ENCODE peak calls at places on chromosomes 1 and 21, in nine cellular contexts. One of them, this sample, is unnamed.

GRCh38 chr1:26991310-26992116 is 2.0 kb upstream of the TRNP1 start:
- DNase-seq in Kasumi-1: no peak
- DNase-seq in NCI-H748 treated with DMSO at 0.1 percent for 48 hours: no peak
- DNase-seq in heart left ventricle: no peak
- DNase-seq in stimulated activated naive CD4-positive, alpha-beta T cell: no peak
- DNase-seq in SK-N-MC: no peak
- DNase-seq in stimulated activated CD8-positive, alpha-beta memory T cell treated with anti-CD3 and anti-CD28 coated beads, Interleukin-2, amount 100 ng/mL, for 1 hour: no peak
- DNase-seq in astrocyte of the spinal cord: no peak
- DNase-seq in NCI-H460: no peak
- DNase-seq in this sample: no peak

GRCh38 chr1:187261637-187262036 is 432.9 kb downstream of the PLA2G4A start:
- DNase-seq in NCI-H460: no peak
- DNase-seq in stimulated activated CD8-positive, alpha-beta memory T cell treated with anti-CD3 and anti-CD28 coated beads, Interleukin-2, amount 100 ng/mL, for 1 hour: no peak
- DNase-seq in SK-N-MC: no peak
- DNase-seq in NCI-H748 treated with DMSO at 0.1 percent for 48 hours: peak; percentile 88
- DNase-seq in heart left ventricle: no peak
- DNase-seq in astrocyte of the spinal cord: no peak
- DNase-seq in stimulated activated naive CD4-positive, alpha-beta T cell: no peak
- DNase-seq in Kasumi-1: no peak
- DNase-seq in this sample: no peak

GRCh38 chr21:35398366-35398982 is 349.4 kb upstream of the RUNX1 start:
- DNase-seq in stimulated activated naive CD4-positive, alpha-beta T cell: no peak
- DNase-seq in NCI-H460: no peak
- DNase-seq in heart left ventricle: no peak
- DNase-seq in NCI-H748 treated with DMSO at 0.1 percent for 48 hours: no peak
- DNase-seq in astrocyte of the spinal cord: peak; percentile 36
- DNase-seq in SK-N-MC: no peak
- DNase-seq in stimulated activated CD8-positive, alpha-beta memory T cell treated with anti-CD3 and anti-CD28 coated beads, Interleukin-2, amount 100 ng/mL, for 1 hour: no peak
- DNase-seq in Kasumi-1: no peak
- DNase-seq in this sample: no peak

GRCh38 chr1:209756608-209757445 is 974 bp downstream of the TRAF3IP3 start:
- DNase-seq in NCI-H460: no peak
- DNase-seq in Kasumi-1: peak; percentile 43
- DNase-seq in stimulated activated CD8-positive, alpha-beta memory T cell treated with anti-CD3 and anti-CD28 coated beads, Interleukin-2, amount 100 ng/mL, for 1 hour: no peak
- DNase-seq in stimulated activated naive CD4-positive, alpha-beta T cell: peak; percentile 61
- DNase-seq in astrocyte of the spinal cord: no peak
- DNase-seq in SK-N-MC: no peak
- DNase-seq in heart left ventricle: peak; percentile 49
- DNase-seq in NCI-H748 treated with DMSO at 0.1 percent for 48 hours: no peak
- DNase-seq in this sample: peak; percentile 19

GRCh38 chr1:9294440-9294773 is 1.7 kb downstream of the SPSB1 start:
- DNase-seq in stimulated activated naive CD4-positive, alpha-beta T cell: peak; percentile 10
- DNase-seq in astrocyte of the spinal cord: peak; percentile 88
- DNase-seq in NCI-H460: no peak
- DNase-seq in SK-N-MC: no peak
- DNase-seq in Kasumi-1: no peak
- DNase-seq in NCI-H748 treated with DMSO at 0.1 percent for 48 hours: no peak
- DNase-seq in heart left ventricle: no peak
- DNase-seq in stimulated activated CD8-positive, alpha-beta memory T cell treated with anti-CD3 and anti-CD28 coated beads, Interleukin-2, amount 100 ng/mL, for 1 hour: no peak
- DNase-seq in this sample: no peak

GRCh38 chr1:92883297-92883696 is 51.5 kb downstream of the RPL5 start:
- DNase-seq in NCI-H748 treated with DMSO at 0.1 percent for 48 hours: no peak
- DNase-seq in NCI-H460: no peak
- DNase-seq in SK-N-MC: no peak
- DNase-seq in stimulated activated naive CD4-positive, alpha-beta T cell: no peak
- DNase-seq in stimulated activated CD8-positive, alpha-beta memory T cell treated with anti-CD3 and anti-CD28 coated beads, Interleukin-2, amount 100 ng/mL, for 1 hour: no peak
- DNase-seq in Kasumi-1: no peak
- DNase-seq in astrocyte of the spinal cord: no peak
- DNase-seq in heart left ventricle: no peak
- DNase-seq in this sample: no peak

GRCh38 chr1:5765465-5765864 is 226.8 kb downstream of the NPHP4 start:
- DNase-seq in NCI-H460: no peak
- DNase-seq in stimulated activated naive CD4-positive, alpha-beta T cell: no peak
- DNase-seq in stimulated activated CD8-positive, alpha-beta memory T cell treated with anti-CD3 and anti-CD28 coated beads, Interleukin-2, amount 100 ng/mL, for 1 hour: no peak
- DNase-seq in Kasumi-1: no peak
- DNase-seq in SK-N-MC: no peak
- DNase-seq in astrocyte of the spinal cord: no peak
- DNase-seq in NCI-H748 treated with DMSO at 0.1 percent for 48 hours: no peak
- DNase-seq in heart left ventricle: no peak
- DNase-seq in this sample: no peak

GRCh38 chr1:154176341-154176740 is 15.6 kb downstream of the TPM3 start:
- DNase-seq in SK-N-MC: no peak
- DNase-seq in NCI-H460: no peak
- DNase-seq in Kasumi-1: peak; percentile 92
- DNase-seq in astrocyte of the spinal cord: peak; percentile 65
- DNase-seq in heart left ventricle: no peak
- DNase-seq in stimulated activated naive CD4-positive, alpha-beta T cell: no peak
- DNase-seq in NCI-H748 treated with DMSO at 0.1 percent for 48 hours: no peak
- DNase-seq in stimulated activated CD8-positive, alpha-beta memory T cell treated with anti-CD3 and anti-CD28 coated beads, Interleukin-2, amount 100 ng/mL, for 1 hour: no peak
- DNase-seq in this sample: no peak

GRCh38 chr1:176847052-176847451 is 317.5 kb downstream of the ASTN1 start:
- DNase-seq in astrocyte of the spinal cord: no peak
- DNase-seq in heart left ventricle: peak; percentile 76
- DNase-seq in stimulated activated CD8-positive, alpha-beta memory T cell treated with anti-CD3 and anti-CD28 coated beads, Interleukin-2, amount 100 ng/mL, for 1 hour: no peak
- DNase-seq in stimulated activated naive CD4-positive, alpha-beta T cell: no peak
- DNase-seq in NCI-H748 treated with DMSO at 0.1 percent for 48 hours: no peak
- DNase-seq in NCI-H460: no peak
- DNase-seq in SK-N-MC: no peak
- DNase-seq in Kasumi-1: no peak
- DNase-seq in this sample: no peak

GRCh38 chr1:55321947-55322346 is 106.8 kb upstream of the USP24 start:
- DNase-seq in stimulated activated CD8-positive, alpha-beta memory T cell treated with anti-CD3 and anti-CD28 coated beads, Interleukin-2, amount 100 ng/mL, for 1 hour: no peak
- DNase-seq in stimulated activated naive CD4-positive, alpha-beta T cell: no peak
- DNase-seq in NCI-H748 treated with DMSO at 0.1 percent for 48 hours: no peak
- DNase-seq in heart left ventricle: no peak
- DNase-seq in astrocyte of the spinal cord: peak; percentile 61
- DNase-seq in NCI-H460: no peak
- DNase-seq in Kasumi-1: no peak
- DNase-seq in SK-N-MC: no peak
- DNase-seq in this sample: no peak

GRCh38 chr1:208888376-208888775 is 644.2 kb upstream of the PLXNA2 start:
- DNase-seq in heart left ventricle: no peak
- DNase-seq in SK-N-MC: no peak
- DNase-seq in NCI-H460: no peak
- DNase-seq in astrocyte of the spinal cord: no peak
- DNase-seq in stimulated activated naive CD4-positive, alpha-beta T cell: no peak
- DNase-seq in stimulated activated CD8-positive, alpha-beta memory T cell treated with anti-CD3 and anti-CD28 coated beads, Interleukin-2, amount 100 ng/mL, for 1 hour: no peak
- DNase-seq in Kasumi-1: no peak
- DNase-seq in NCI-H748 treated with DMSO at 0.1 percent for 48 hours: no peak
- DNase-seq in this sample: no peak

GRCh38 chr1:165632152-165632469 is 1.1 kb downstream of the MGST3 start:
- DNase-seq in SK-N-MC: no peak
- DNase-seq in NCI-H460: no peak
- DNase-seq in stimulated activated naive CD4-positive, alpha-beta T cell: no peak
- DNase-seq in astrocyte of the spinal cord: no peak
- DNase-seq in Kasumi-1: no peak
- DNase-seq in NCI-H748 treated with DMSO at 0.1 percent for 48 hours: no peak
- DNase-seq in stimulated activated CD8-positive, alpha-beta memory T cell treated with anti-CD3 and anti-CD28 coated beads, Interleukin-2, amount 100 ng/mL, for 1 hour: no peak
- DNase-seq in heart left ventricle: no peak
- DNase-seq in this sample: no peak

GRCh38 chr1:31723828-31724359 is 20.1 kb upstream of the COL16A1 start:
- DNase-seq in Kasumi-1: peak; percentile 36
- DNase-seq in heart left ventricle: peak; percentile 77
- DNase-seq in NCI-H748 treated with DMSO at 0.1 percent for 48 hours: no peak
- DNase-seq in NCI-H460: peak; percentile 65
- DNase-seq in stimulated activated CD8-positive, alpha-beta memory T cell treated with anti-CD3 and anti-CD28 coated beads, Interleukin-2, amount 100 ng/mL, for 1 hour: no peak
- DNase-seq in stimulated activated naive CD4-positive, alpha-beta T cell: peak; percentile 18
- DNase-seq in SK-N-MC: no peak
- DNase-seq in astrocyte of the spinal cord: peak; percentile 78
- DNase-seq in this sample: peak; percentile 44

GRCh38 chr1:151156515-151156819 is at the start of gene TNFAIP8L2:
- DNase-seq in NCI-H748 treated with DMSO at 0.1 percent for 48 hours: no peak
- DNase-seq in Kasumi-1: peak; percentile 80
- DNase-seq in NCI-H460: no peak
- DNase-seq in SK-N-MC: no peak
- DNase-seq in astrocyte of the spinal cord: no peak
- DNase-seq in heart left ventricle: peak; percentile 56
- DNase-seq in stimulated activated CD8-positive, alpha-beta memory T cell treated with anti-CD3 and anti-CD28 coated beads, Interleukin-2, amount 100 ng/mL, for 1 hour: peak; percentile 66
- DNase-seq in stimulated activated naive CD4-positive, alpha-beta T cell: peak; percentile 78
- DNase-seq in this sample: peak; percentile 56

GRCh38 chr1:112196008-112196588 is 199.9 kb upstream of the CTTNBP2NL start:
- DNase-seq in astrocyte of the spinal cord: no peak
- DNase-seq in heart left ventricle: peak; percentile 25
- DNase-seq in SK-N-MC: no peak
- DNase-seq in stimulated activated naive CD4-positive, alpha-beta T cell: no peak
- DNase-seq in Kasumi-1: no peak
- DNase-seq in stimulated activated CD8-positive, alpha-beta memory T cell treated with anti-CD3 and anti-CD28 coated beads, Interleukin-2, amount 100 ng/mL, for 1 hour: no peak
- DNase-seq in NCI-H748 treated with DMSO at 0.1 percent for 48 hours: no peak
- DNase-seq in NCI-H460: no peak
- DNase-seq in this sample: no peak

GRCh38 chr1:59499956-59500569 is 203.2 kb downstream of the FGGY start:
- DNase-seq in stimulated activated naive CD4-positive, alpha-beta T cell: no peak
- DNase-seq in NCI-H748 treated with DMSO at 0.1 percent for 48 hours: no peak
- DNase-seq in stimulated activated CD8-positive, alpha-beta memory T cell treated with anti-CD3 and anti-CD28 coated beads, Interleukin-2, amount 100 ng/mL, for 1 hour: no peak
- DNase-seq in SK-N-MC: no peak
- DNase-seq in astrocyte of the spinal cord: no peak
- DNase-seq in Kasumi-1: no peak
- DNase-seq in heart left ventricle: no peak
- DNase-seq in NCI-H460: no peak
- DNase-seq in this sample: no peak

GRCh38 chr1:232519186-232519585 is 110.7 kb downstream of the SIPA1L2 start:
- DNase-seq in astrocyte of the spinal cord: no peak
- DNase-seq in SK-N-MC: no peak
- DNase-seq in Kasumi-1: no peak
- DNase-seq in stimulated activated naive CD4-positive, alpha-beta T cell: no peak
- DNase-seq in heart left ventricle: peak; percentile 53
- DNase-seq in NCI-H460: no peak
- DNase-seq in stimulated activated CD8-positive, alpha-beta memory T cell treated with anti-CD3 and anti-CD28 coated beads, Interleukin-2, amount 100 ng/mL, for 1 hour: no peak
- DNase-seq in NCI-H748 treated with DMSO at 0.1 percent for 48 hours: peak; percentile 52
- DNase-seq in this sample: no peak

GRCh38 chr1:110605901-110606783 is at the start of gene KCNA2:
- DNase-seq in NCI-H748 treated with DMSO at 0.1 percent for 48 hours: peak; percentile 31
- DNase-seq in heart left ventricle: peak; percentile 50
- DNase-seq in stimulated activated naive CD4-positive, alpha-beta T cell: peak; percentile 35
- DNase-seq in Kasumi-1: no peak
- DNase-seq in astrocyte of the spinal cord: no peak
- DNase-seq in SK-N-MC: no peak
- DNase-seq in NCI-H460: no peak
- DNase-seq in stimulated activated CD8-positive, alpha-beta memory T cell treated with anti-CD3 and anti-CD28 coated beads, Interleukin-2, amount 100 ng/mL, for 1 hour: no peak
- DNase-seq in this sample: no peak

GRCh38 chr1:71462247-71462646 is 381.4 kb upstream of the ZRANB2 start:
- DNase-seq in heart left ventricle: no peak
- DNase-seq in SK-N-MC: no peak
- DNase-seq in NCI-H460: no peak
- DNase-seq in astrocyte of the spinal cord: no peak
- DNase-seq in stimulated activated CD8-positive, alpha-beta memory T cell treated with anti-CD3 and anti-CD28 coated beads, Interleukin-2, amount 100 ng/mL, for 1 hour: no peak
- DNase-seq in stimulated activated naive CD4-positive, alpha-beta T cell: no peak
- DNase-seq in Kasumi-1: no peak
- DNase-seq in NCI-H748 treated with DMSO at 0.1 percent for 48 hours: no peak
- DNase-seq in this sample: no peak

GRCh38 chr1:79188371-79188770 is 181.8 kb upstream of the ADGRL4 start:
- DNase-seq in stimulated activated CD8-positive, alpha-beta memory T cell treated with anti-CD3 and anti-CD28 coated beads, Interleukin-2, amount 100 ng/mL, for 1 hour: no peak
- DNase-seq in NCI-H748 treated with DMSO at 0.1 percent for 48 hours: no peak
- DNase-seq in stimulated activated naive CD4-positive, alpha-beta T cell: no peak
- DNase-seq in heart left ventricle: no peak
- DNase-seq in Kasumi-1: no peak
- DNase-seq in astrocyte of the spinal cord: peak; percentile 59
- DNase-seq in NCI-H460: no peak
- DNase-seq in SK-N-MC: no peak
- DNase-seq in this sample: no peak

GRCh38 chr1:203185585-203185984 is 919 bp downstream of the CHI3L1 start:
- DNase-seq in Kasumi-1: no peak
- DNase-seq in stimulated activated naive CD4-positive, alpha-beta T cell: no peak
- DNase-seq in SK-N-MC: no peak
- DNase-seq in stimulated activated CD8-positive, alpha-beta memory T cell treated with anti-CD3 and anti-CD28 coated beads, Interleukin-2, amount 100 ng/mL, for 1 hour: no peak
- DNase-seq in NCI-H460: no peak
- DNase-seq in NCI-H748 treated with DMSO at 0.1 percent for 48 hours: no peak
- DNase-seq in astrocyte of the spinal cord: no peak
- DNase-seq in heart left ventricle: no peak
- DNase-seq in this sample: no peak

GRCh38 chr1:153363641-153364040 is 6.0 kb downstream of the S100A9 start:
- DNase-seq in SK-N-MC: no peak
- DNase-seq in stimulated activated naive CD4-positive, alpha-beta T cell: no peak
- DNase-seq in NCI-H748 treated with DMSO at 0.1 percent for 48 hours: no peak
- DNase-seq in stimulated activated CD8-positive, alpha-beta memory T cell treated with anti-CD3 and anti-CD28 coated beads, Interleukin-2, amount 100 ng/mL, for 1 hour: no peak
- DNase-seq in astrocyte of the spinal cord: no peak
- DNase-seq in Kasumi-1: no peak
- DNase-seq in NCI-H460: no peak
- DNase-seq in heart left ventricle: no peak
- DNase-seq in this sample: no peak

GRCh38 chr1:78060857-78061563 is 15.2 kb downstream of the GIPC2 start:
- DNase-seq in heart left ventricle: no peak
- DNase-seq in Kasumi-1: no peak
- DNase-seq in NCI-H460: no peak
- DNase-seq in stimulated activated CD8-positive, alpha-beta memory T cell treated with anti-CD3 and anti-CD28 coated beads, Interleukin-2, amount 100 ng/mL, for 1 hour: no peak
- DNase-seq in astrocyte of the spinal cord: peak; percentile 36
- DNase-seq in stimulated activated naive CD4-positive, alpha-beta T cell: no peak
- DNase-seq in SK-N-MC: no peak
- DNase-seq in NCI-H748 treated with DMSO at 0.1 percent for 48 hours: no peak
- DNase-seq in this sample: no peak

GRCh38 chr1:109931189-109931672 is 20.6 kb downstream of the CSF1 start:
- DNase-seq in NCI-H460: peak; percentile 26
- DNase-seq in NCI-H748 treated with DMSO at 0.1 percent for 48 hours: peak; percentile 26
- DNase-seq in SK-N-MC: no peak
- DNase-seq in heart left ventricle: peak; percentile 92
- DNase-seq in Kasumi-1: no peak
- DNase-seq in stimulated activated CD8-positive, alpha-beta memory T cell treated with anti-CD3 and anti-CD28 coated beads, Interleukin-2, amount 100 ng/mL, for 1 hour: no peak
- DNase-seq in stimulated activated naive CD4-positive, alpha-beta T cell: no peak
- DNase-seq in astrocyte of the spinal cord: peak; percentile 89
- DNase-seq in this sample: no peak

GRCh38 chr1:1290238-1290731 is 10.0 kb downstream of the SCNN1D start:
- DNase-seq in Kasumi-1: peak; percentile 39
- DNase-seq in NCI-H460: peak; percentile 55
- DNase-seq in heart left ventricle: peak; percentile 70
- DNase-seq in stimulated activated CD8-positive, alpha-beta memory T cell treated with anti-CD3 and anti-CD28 coated beads, Interleukin-2, amount 100 ng/mL, for 1 hour: peak; percentile 39
- DNase-seq in stimulated activated naive CD4-positive, alpha-beta T cell: peak; percentile 53
- DNase-seq in NCI-H748 treated with DMSO at 0.1 percent for 48 hours: peak; percentile 7
- DNase-seq in SK-N-MC: no peak
- DNase-seq in astrocyte of the spinal cord: peak; percentile 45
- DNase-seq in this sample: peak; percentile 49

GRCh38 chr1:100699744-100700143 is 19.8 kb upstream of the VCAM1 start:
- DNase-seq in Kasumi-1: no peak
- DNase-seq in heart left ventricle: no peak
- DNase-seq in stimulated activated CD8-positive, alpha-beta memory T cell treated with anti-CD3 and anti-CD28 coated beads, Interleukin-2, amount 100 ng/mL, for 1 hour: no peak
- DNase-seq in NCI-H460: no peak
- DNase-seq in NCI-H748 treated with DMSO at 0.1 percent for 48 hours: no peak
- DNase-seq in SK-N-MC: no peak
- DNase-seq in stimulated activated naive CD4-positive, alpha-beta T cell: no peak
- DNase-seq in astrocyte of the spinal cord: peak; percentile 51
- DNase-seq in this sample: no peak

GRCh38 chr1:221753828-221754188 is 11.9 kb upstream of the DUSP10 start:
- DNase-seq in Kasumi-1: no peak
- DNase-seq in stimulated activated CD8-positive, alpha-beta memory T cell treated with anti-CD3 and anti-CD28 coated beads, Interleukin-2, amount 100 ng/mL, for 1 hour: no peak
- DNase-seq in heart left ventricle: no peak
- DNase-seq in stimulated activated naive CD4-positive, alpha-beta T cell: no peak
- DNase-seq in NCI-H748 treated with DMSO at 0.1 percent for 48 hours: no peak
- DNase-seq in NCI-H460: no peak
- DNase-seq in SK-N-MC: no peak
- DNase-seq in astrocyte of the spinal cord: no peak
- DNase-seq in this sample: no peak

GRCh38 chr1:239386453-239387303 is at the start of gene CHRM3:
- DNase-seq in SK-N-MC: no peak
- DNase-seq in heart left ventricle: no peak
- DNase-seq in Kasumi-1: peak; percentile 27
- DNase-seq in astrocyte of the spinal cord: peak; percentile 16
- DNase-seq in NCI-H460: peak; percentile 86
- DNase-seq in stimulated activated naive CD4-positive, alpha-beta T cell: no peak
- DNase-seq in NCI-H748 treated with DMSO at 0.1 percent for 48 hours: peak; percentile 15
- DNase-seq in stimulated activated CD8-positive, alpha-beta memory T cell treated with anti-CD3 and anti-CD28 coated beads, Interleukin-2, amount 100 ng/mL, for 1 hour: no peak
- DNase-seq in this sample: no peak

GRCh38 chr21:38355992-38356781 is 99.4 kb downstream of the KCNJ15 start:
- DNase-seq in heart left ventricle: peak; percentile 80
- DNase-seq in Kasumi-1: peak; percentile 65
- DNase-seq in stimulated activated naive CD4-positive, alpha-beta T cell: peak; percentile 77
- DNase-seq in NCI-H748 treated with DMSO at 0.1 percent for 48 hours: peak; percentile 56
- DNase-seq in astrocyte of the spinal cord: peak; percentile 74
- DNase-seq in stimulated activated CD8-positive, alpha-beta memory T cell treated with anti-CD3 and anti-CD28 coated beads, Interleukin-2, amount 100 ng/mL, for 1 hour: peak; percentile 19
- DNase-seq in SK-N-MC: no peak
- DNase-seq in NCI-H460: peak; percentile 48
- DNase-seq in this sample: peak; percentile 53

GRCh38 chr1:47738560-47739182 is 258.5 kb downstream of the TRABD2B start:
- DNase-seq in NCI-H460: peak; percentile 44
- DNase-seq in heart left ventricle: no peak
- DNase-seq in stimulated activated naive CD4-positive, alpha-beta T cell: no peak
- DNase-seq in NCI-H748 treated with DMSO at 0.1 percent for 48 hours: peak; percentile 23
- DNase-seq in Kasumi-1: no peak
- DNase-seq in astrocyte of the spinal cord: peak; percentile 15
- DNase-seq in SK-N-MC: no peak
- DNase-seq in stimulated activated CD8-positive, alpha-beta memory T cell treated with anti-CD3 and anti-CD28 coated beads, Interleukin-2, amount 100 ng/mL, for 1 hour: no peak
- DNase-seq in this sample: no peak

GRCh38 chr21:15241997-15242767 is 177.4 kb upstream of the NRIP1 start:
- DNase-seq in Kasumi-1: no peak
- DNase-seq in NCI-H460: no peak
- DNase-seq in stimulated activated CD8-positive, alpha-beta memory T cell treated with anti-CD3 and anti-CD28 coated beads, Interleukin-2, amount 100 ng/mL, for 1 hour: no peak
- DNase-seq in NCI-H748 treated with DMSO at 0.1 percent for 48 hours: no peak
- DNase-seq in SK-N-MC: no peak
- DNase-seq in astrocyte of the spinal cord: no peak
- DNase-seq in stimulated activated naive CD4-positive, alpha-beta T cell: no peak
- DNase-seq in heart left ventricle: no peak
- DNase-seq in this sample: no peak

This sample was measured in T-helper 9 cell.